ENCODE peak calls at places on chromosomes 7 and 10, in four cellular contexts. E is breast epithelium, N is neural crest cell, P is testis. X is an unnamed sample.

GRCh38 chr7:107890493-107890961 is 456 bp upstream of the DLD start:
- DNase-seq in P (no peak), N (no peak), E (peak), X (no peak)

GRCh38 chr10:173741-174140 is 38.5 kb downstream of the ZMYND11 start:
- DNase-seq in N (no peak), P (no peak), E (no peak), X (no peak)

GRCh38 chr10:74518076-74518475 is 308.3 kb upstream of the KAT6B start:
- DNase-seq in E (no peak), N (no peak), P (no peak), X (no peak)

GRCh38 chr10:119246862-119247549 is 39.6 kb downstream of the GRK5 start:
- DNase-seq in E (no peak), P (no peak), N (no peak), X (no peak)

GRCh38 chr10:19638173-19638872 is 177.9 kb upstream of the PLXDC2 start:
- DNase-seq in N (no peak), P (peak), E (no peak), X (no peak)

GRCh38 chr7:6516387-6516983 is 34.8 kb downstream of the GRID2IP start:
- DNase-seq in N (peak), P (peak), E (peak), X (peak)

GRCh38 chr7:28836661-28837060 is 121.5 kb downstream of the TRIL start:
- DNase-seq in N (no peak), E (no peak), P (no peak), X (no peak)

GRCh38 chr7:140403878-140404564 is at the start of gene RAB19:
- DNase-seq in P (no peak), E (peak), N (no peak), X (no peak)

GRCh38 chr10:44860811-44861751 is 50.1 kb upstream of the TMEM72 start:
- DNase-seq in E (no peak), N (no peak), P (no peak), X (no peak)

GRCh38 chr10:32650246-32650655 is 204.3 kb downstream of the CCDC7 start:
- DNase-seq in N (no peak), E (no peak), P (no peak), X (no peak)

GRCh38 chr7:15440482-15440881 is 121.3 kb downstream of the AGMO start:
- DNase-seq in E (no peak), N (no peak), P (no peak), X (no peak)

GRCh38 chr7:156650042-156650441 is 9.5 kb downstream of the RNF32 start:
- DNase-seq in P (peak), E (no peak), N (no peak), X (no peak)

GRCh38 chr7:18667466-18667865 is 171.9 kb downstream of the HDAC9 start:
- DNase-seq in E (no peak), N (no peak), P (no peak), X (no peak)

GRCh38 chr7:84394219-84394618 is 199.6 kb upstream of the SEMA3A start:
- DNase-seq in P (no peak), N (no peak), E (no peak), X (no peak)

GRCh38 chr10:5951167-5951711 is 26.1 kb downstream of the IL15RA start:
- DNase-seq in E (peak), N (no peak), P (peak), X (no peak)

GRCh38 chr10:117413928-117414618 is 38.8 kb upstream of the PDZD8 start:
- DNase-seq in N (no peak), P (no peak), E (no peak), X (no peak)

GRCh38 chr10:70596860-70597809 is 5.4 kb downstream of the PRF1 start:
- DNase-seq in E (peak), N (no peak), P (no peak), X (no peak)

GRCh38 chr7:120272261-120272895 is 597 bp upstream of the KCND2 start:
- DNase-seq in N (no peak), P (peak), E (no peak), X (no peak)

GRCh38 chr7:154912921-154913644 is 89.8 kb downstream of the PAXIP1 start:
- DNase-seq in N (no peak), E (no peak), P (peak), X (no peak)

GRCh38 chr10:3805227-3805790 is 20.3 kb upstream of the KLF6 start:
- DNase-seq in P (no peak), N (no peak), E (no peak), X (no peak)

GRCh38 chr10:131048595-131048994 is 262.9 kb downstream of the TCERG1L start:
- DNase-seq in P (no peak), N (no peak), E (no peak), X (no peak)

X was measured in omental fat pad.